ENCODE peak calls at places on chromosomes 13 and 19, in five cellular contexts. One of them, this sample, is unnamed.

GRCh38 chr19:345320-345879 is 804 bp upstream of the MIER2 start:
- DNase-seq in heart right ventricle: no peak
- DNase-seq in CD8-positive, alpha-beta memory T cell: no peak
- DNase-seq in body of pancreas: no peak
- DNase-seq in thoracic aorta: no peak
- DNase-seq in this sample: no peak

GRCh38 chr19:8209965-8210659 is 942 bp downstream of the CERS4 start:
- DNase-seq in heart right ventricle: no peak
- DNase-seq in CD8-positive, alpha-beta memory T cell: no peak
- DNase-seq in body of pancreas: no peak
- DNase-seq in thoracic aorta: no peak
- DNase-seq in this sample: no peak

GRCh38 chr13:20457670-20458069 is 68.0 kb downstream of the CRYL1 start:
- DNase-seq in heart right ventricle: no peak
- DNase-seq in CD8-positive, alpha-beta memory T cell: no peak
- DNase-seq in body of pancreas: no peak
- DNase-seq in thoracic aorta: no peak
- DNase-seq in this sample: no peak

GRCh38 chr19:39179754-39180153 is 17.0 kb upstream of the NCCRP1 start:
- DNase-seq in heart right ventricle: no peak
- DNase-seq in CD8-positive, alpha-beta memory T cell: no peak
- DNase-seq in body of pancreas: no peak
- DNase-seq in thoracic aorta: no peak
- DNase-seq in this sample: no peak

GRCh38 chr19:2053601-2054389 is 2.8 kb upstream of the MKNK2 start:
- DNase-seq in heart right ventricle: peak
- DNase-seq in CD8-positive, alpha-beta memory T cell: no peak
- DNase-seq in body of pancreas: peak
- DNase-seq in thoracic aorta: no peak
- DNase-seq in this sample: no peak

GRCh38 chr19:49761625-49762311 is 1.3 kb downstream of the TSKS start:
- DNase-seq in heart right ventricle: peak
- DNase-seq in CD8-positive, alpha-beta memory T cell: no peak
- DNase-seq in body of pancreas: no peak
- DNase-seq in thoracic aorta: no peak
- DNase-seq in this sample: no peak

GRCh38 chr13:97127842-97128241 is 94.3 kb upstream of the MBNL2 start:
- DNase-seq in heart right ventricle: no peak
- DNase-seq in CD8-positive, alpha-beta memory T cell: no peak
- DNase-seq in body of pancreas: no peak
- DNase-seq in thoracic aorta: no peak
- DNase-seq in this sample: no peak

GRCh38 chr19:6721773-6722172 is 1.3 kb upstream of the C3 start:
- DNase-seq in heart right ventricle: no peak
- DNase-seq in CD8-positive, alpha-beta memory T cell: no peak
- DNase-seq in body of pancreas: no peak
- DNase-seq in thoracic aorta: no peak
- DNase-seq in this sample: no peak

GRCh38 chr19:7224205-7224833 is 69.9 kb downstream of the INSR start:
- DNase-seq in heart right ventricle: no peak
- DNase-seq in CD8-positive, alpha-beta memory T cell: no peak
- DNase-seq in body of pancreas: peak
- DNase-seq in thoracic aorta: no peak
- DNase-seq in this sample: no peak

GRCh38 chr13:67769987-67770341 is 539.8 kb upstream of the PCDH9 start:
- DNase-seq in heart right ventricle: no peak
- DNase-seq in CD8-positive, alpha-beta memory T cell: no peak
- DNase-seq in body of pancreas: no peak
- DNase-seq in thoracic aorta: no peak
- DNase-seq in this sample: no peak

GRCh38 chr13:73141292-73141771 is 82.5 kb downstream of the KLF5 start:
- DNase-seq in heart right ventricle: no peak
- DNase-seq in CD8-positive, alpha-beta memory T cell: no peak
- DNase-seq in body of pancreas: no peak
- DNase-seq in thoracic aorta: no peak
- DNase-seq in this sample: no peak

GRCh38 chr19:7673995-7674667 is 2.8 kb upstream of the MCEMP1 start:
- DNase-seq in heart right ventricle: peak
- DNase-seq in CD8-positive, alpha-beta memory T cell: no peak
- DNase-seq in body of pancreas: peak
- DNase-seq in thoracic aorta: no peak
- DNase-seq in this sample: no peak

GRCh38 chr19:31231181-31231580 is 118.1 kb downstream of the TSHZ3 start:
- DNase-seq in heart right ventricle: no peak
- DNase-seq in CD8-positive, alpha-beta memory T cell: no peak
- DNase-seq in body of pancreas: no peak
- DNase-seq in thoracic aorta: no peak
- DNase-seq in this sample: no peak

GRCh38 chr13:96460571-96460970 is 370.7 kb downstream of the HS6ST3 start:
- DNase-seq in heart right ventricle: no peak
- DNase-seq in CD8-positive, alpha-beta memory T cell: no peak
- DNase-seq in body of pancreas: no peak
- DNase-seq in thoracic aorta: no peak
- DNase-seq in this sample: no peak

GRCh38 chr13:37134411-37135041 is 29.1 kb upstream of the CSNK1A1L start:
- DNase-seq in heart right ventricle: no peak
- DNase-seq in CD8-positive, alpha-beta memory T cell: no peak
- DNase-seq in body of pancreas: no peak
- DNase-seq in thoracic aorta: no peak
- DNase-seq in this sample: peak

GRCh38 chr13:111489301-111489700 is 168.9 kb downstream of the TEX29 start:
- DNase-seq in heart right ventricle: no peak
- DNase-seq in CD8-positive, alpha-beta memory T cell: no peak
- DNase-seq in body of pancreas: no peak
- DNase-seq in thoracic aorta: no peak
- DNase-seq in this sample: no peak

GRCh38 chr13:22800726-22801401 is 379.9 kb upstream of the SGCG start:
- DNase-seq in heart right ventricle: no peak
- DNase-seq in CD8-positive, alpha-beta memory T cell: no peak
- DNase-seq in body of pancreas: no peak
- DNase-seq in thoracic aorta: no peak
- DNase-seq in this sample: no peak

GRCh38 chr13:20254076-20254475 is 22.0 kb upstream of the GJB6 start:
- DNase-seq in heart right ventricle: no peak
- DNase-seq in CD8-positive, alpha-beta memory T cell: no peak
- DNase-seq in body of pancreas: no peak
- DNase-seq in thoracic aorta: no peak
- DNase-seq in this sample: no peak

GRCh38 chr19:14317157-14317556 is 64.1 kb upstream of the ADGRE5 start:
- DNase-seq in heart right ventricle: no peak
- DNase-seq in CD8-positive, alpha-beta memory T cell: no peak
- DNase-seq in body of pancreas: no peak
- DNase-seq in thoracic aorta: no peak
- DNase-seq in this sample: no peak

GRCh38 chr19:53553865-53554791 is 16.2 kb downstream of the ZNF331 start:
- DNase-seq in heart right ventricle: peak
- DNase-seq in CD8-positive, alpha-beta memory T cell: peak
- DNase-seq in body of pancreas: peak
- DNase-seq in thoracic aorta: peak
- DNase-seq in this sample: peak

GRCh38 chr13:80237646-80238045 is 103.3 kb downstream of the SPRY2 start:
- DNase-seq in heart right ventricle: no peak
- DNase-seq in CD8-positive, alpha-beta memory T cell: no peak
- DNase-seq in body of pancreas: no peak
- DNase-seq in thoracic aorta: no peak
- DNase-seq in this sample: no peak

GRCh38 chr19:46716013-46716671 is 772 bp downstream of the PRKD2 start:
- DNase-seq in heart right ventricle: no peak
- DNase-seq in CD8-positive, alpha-beta memory T cell: no peak
- DNase-seq in body of pancreas: no peak
- DNase-seq in thoracic aorta: no peak
- DNase-seq in this sample: no peak

GRCh38 chr13:95533545-95534135 is 18.9 kb upstream of the CLDN10 start:
- DNase-seq in heart right ventricle: no peak
- DNase-seq in CD8-positive, alpha-beta memory T cell: no peak
- DNase-seq in body of pancreas: peak
- DNase-seq in thoracic aorta: no peak
- DNase-seq in this sample: no peak

GRCh38 chr13:89968468-89968867 is 1379.0 kb upstream of the MIR17HG start:
- DNase-seq in heart right ventricle: no peak
- DNase-seq in CD8-positive, alpha-beta memory T cell: no peak
- DNase-seq in body of pancreas: no peak
- DNase-seq in thoracic aorta: no peak
- DNase-seq in this sample: no peak

GRCh38 chr19:29680447-29680846 is 15.2 kb downstream of the PLEKHF1 start:
- DNase-seq in heart right ventricle: peak
- DNase-seq in CD8-positive, alpha-beta memory T cell: peak
- DNase-seq in body of pancreas: no peak
- DNase-seq in thoracic aorta: no peak
- DNase-seq in this sample: no peak

GRCh38 chr19:50658438-50659317 is 9.4 kb downstream of the C19orf81 start:
- DNase-seq in heart right ventricle: peak
- DNase-seq in CD8-positive, alpha-beta memory T cell: peak
- DNase-seq in body of pancreas: peak
- DNase-seq in thoracic aorta: no peak
- DNase-seq in this sample: no peak

GRCh38 chr19:34506026-34506370 is 24.4 kb downstream of the WTIP start:
- DNase-seq in heart right ventricle: no peak
- DNase-seq in CD8-positive, alpha-beta memory T cell: no peak
- DNase-seq in body of pancreas: no peak
- DNase-seq in thoracic aorta: no peak
- DNase-seq in this sample: no peak

GRCh38 chr19:55117063-55117635 is 288 bp downstream of the PPP1R12C start:
- DNase-seq in heart right ventricle: peak
- DNase-seq in CD8-positive, alpha-beta memory T cell: no peak
- DNase-seq in body of pancreas: peak
- DNase-seq in thoracic aorta: no peak
- DNase-seq in this sample: no peak

GRCh38 chr13:50481936-50482335 is 361.6 kb downstream of the DLEU7 start:
- DNase-seq in heart right ventricle: no peak
- DNase-seq in CD8-positive, alpha-beta memory T cell: no peak
- DNase-seq in body of pancreas: no peak
- DNase-seq in thoracic aorta: no peak
- DNase-seq in this sample: no peak

GRCh38 chr13:50485979-50486935 is 357.2 kb downstream of the DLEU7 start:
- DNase-seq in heart right ventricle: no peak
- DNase-seq in CD8-positive, alpha-beta memory T cell: no peak
- DNase-seq in body of pancreas: no peak
- DNase-seq in thoracic aorta: no peak
- DNase-seq in this sample: no peak

GRCh38 chr13:50483416-50483815 is 360.1 kb downstream of the DLEU7 start:
- DNase-seq in heart right ventricle: no peak
- DNase-seq in CD8-positive, alpha-beta memory T cell: no peak
- DNase-seq in body of pancreas: no peak
- DNase-seq in thoracic aorta: no peak
- DNase-seq in this sample: no peak

GRCh38 chr13:50484472-50485113 is 358.9 kb downstream of the DLEU7 start:
- DNase-seq in heart right ventricle: no peak
- DNase-seq in CD8-positive, alpha-beta memory T cell: no peak
- DNase-seq in body of pancreas: no peak
- DNase-seq in thoracic aorta: no peak
- DNase-seq in this sample: no peak
- H3K4me3 ChIP-seq in heart right ventricle: no peak
- H3K4me3 ChIP-seq in CD8-positive, alpha-beta memory T cell: no peak
- H3K4me3 ChIP-seq in body of pancreas: no peak
- H3K4me3 ChIP-seq in thoracic aorta: no peak
- H3K4me3 ChIP-seq in this sample: no peak

GRCh38 chr13:63409791-63410351 is 1994.2 kb upstream of the PCDH20 start:
- DNase-seq in heart right ventricle: no peak
- DNase-seq in CD8-positive, alpha-beta memory T cell: no peak
- DNase-seq in body of pancreas: no peak
- DNase-seq in thoracic aorta: no peak
- DNase-seq in this sample: no peak

GRCh38 chr13:63408227-63409202 is 1992.9 kb upstream of the PCDH20 start:
- DNase-seq in heart right ventricle: no peak
- DNase-seq in CD8-positive, alpha-beta memory T cell: no peak
- DNase-seq in body of pancreas: no peak
- DNase-seq in thoracic aorta: no peak
- DNase-seq in this sample: no peak

GRCh38 chr13:63414247-63414646 is 1998.6 kb upstream of the PCDH20 start:
- DNase-seq in heart right ventricle: no peak
- DNase-seq in CD8-positive, alpha-beta memory T cell: no peak
- DNase-seq in body of pancreas: no peak
- DNase-seq in thoracic aorta: no peak
- DNase-seq in this sample: no peak
- H3K27ac ChIP-seq in heart right ventricle: no peak
- H3K27ac ChIP-seq in CD8-positive, alpha-beta memory T cell: no peak
- H3K27ac ChIP-seq in body of pancreas: no peak
- H3K27ac ChIP-seq in thoracic aorta: no peak
- H3K27ac ChIP-seq in this sample: no peak

GRCh38 chr13:51781246-51782022 is 22.5 kb downstream of the DHRS12 start:
- DNase-seq in heart right ventricle: no peak
- DNase-seq in CD8-positive, alpha-beta memory T cell: no peak
- DNase-seq in body of pancreas: peak
- DNase-seq in thoracic aorta: no peak
- DNase-seq in this sample: no peak

GRCh38 chr13:51776179-51776578 is 27.8 kb downstream of the DHRS12 start:
- DNase-seq in heart right ventricle: no peak
- DNase-seq in CD8-positive, alpha-beta memory T cell: no peak
- DNase-seq in body of pancreas: peak
- DNase-seq in thoracic aorta: no peak
- DNase-seq in this sample: no peak

GRCh38 chr13:51777921-51778320 is 26.0 kb downstream of the DHRS12 start:
- DNase-seq in heart right ventricle: no peak
- DNase-seq in CD8-positive, alpha-beta memory T cell: no peak
- DNase-seq in body of pancreas: peak
- DNase-seq in thoracic aorta: no peak
- DNase-seq in this sample: no peak

GRCh38 chr13:51780099-51780498 is 23.9 kb downstream of the DHRS12 start:
- DNase-seq in heart right ventricle: no peak
- DNase-seq in CD8-positive, alpha-beta memory T cell: no peak
- DNase-seq in body of pancreas: no peak
- DNase-seq in thoracic aorta: no peak
- DNase-seq in this sample: no peak

DNA sequence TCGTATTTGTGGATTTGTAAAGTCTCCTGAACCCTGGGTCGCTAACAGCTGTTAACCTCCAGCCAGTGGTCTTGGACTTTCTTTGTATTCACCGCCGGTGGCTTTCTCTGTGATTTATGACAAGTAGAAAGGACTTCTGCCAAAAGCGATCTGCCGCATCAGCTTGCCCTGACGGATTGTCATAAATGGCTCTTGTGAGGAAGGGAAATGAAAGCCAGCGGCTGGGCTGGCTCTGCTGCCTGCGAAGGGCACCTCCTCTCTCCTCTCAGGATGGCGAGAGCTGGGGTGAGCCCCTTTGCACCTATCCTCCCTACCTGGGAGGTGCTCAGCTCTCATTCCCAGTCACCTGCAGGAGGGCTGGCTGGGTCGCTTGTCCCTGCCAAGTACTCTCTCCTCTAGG is 25.6 kb downstream of the DHRS12 start:
- DNase-seq in heart right ventricle: no peak
- DNase-seq in CD8-positive, alpha-beta memory T cell: no peak
- DNase-seq in body of pancreas: peak
- DNase-seq in thoracic aorta: no peak
- DNase-seq in this sample: no peak
- H3K4me3 ChIP-seq in heart right ventricle: no peak
- H3K4me3 ChIP-seq in CD8-positive, alpha-beta memory T cell: no peak
- H3K4me3 ChIP-seq in body of pancreas: no peak
- H3K4me3 ChIP-seq in thoracic aorta: no peak
- H3K4me3 ChIP-seq in this sample: no peak

GRCh38 chr13:114066956-114067355 is 65.5 kb downstream of the RASA3 start:
- DNase-seq in heart right ventricle: no peak
- DNase-seq in CD8-positive, alpha-beta memory T cell: no peak
- DNase-seq in body of pancreas: no peak
- DNase-seq in thoracic aorta: no peak
- DNase-seq in this sample: no peak
- H3K27ac ChIP-seq in heart right ventricle: peak
- H3K27ac ChIP-seq in CD8-positive, alpha-beta memory T cell: peak
- H3K27ac ChIP-seq in body of pancreas: peak
- H3K27ac ChIP-seq in thoracic aorta: peak
- H3K27ac ChIP-seq in this sample: peak